ENCODE peak calls at places on chromosome 11, in six cellular contexts. R, T, V, G, H and N are unnamed samples.

GRCh38 chr11:17230867-17231851 is 23.4 kb upstream of the PIK3C2A start:
- DNase-seq in R (no peak), T (peak; percentile 84), V (no peak), G (no peak), H (no peak), N (peak; percentile 80)

GRCh38 chr11:80320765-80321164 is 879.9 kb upstream of the TENM4 start:
- DNase-seq in R (no peak), T (peak; percentile 11), V (no peak), G (peak; percentile 2), H (no peak), N (no peak)

GRCh38 chr11:69559181-69559580 is 77.7 kb downstream of the LINC01488 start:
- DNase-seq in R (no peak), T (no peak), V (no peak), G (no peak), H (no peak), N (no peak)

GRCh38 chr11:105007463-105007862 is 15.5 kb downstream of the CASP5 start:
- DNase-seq in R (no peak), T (no peak), V (no peak), G (no peak), H (no peak), N (no peak)

GRCh38 chr11:46380340-46381045 is 976 bp upstream of the MDK start:
- DNase-seq in R (peak; percentile 24), T (peak; percentile 44), V (no peak), G (peak; percentile 87), H (no peak), N (peak; percentile 91)

GRCh38 chr11:120168108-120168959 is 30.4 kb upstream of the TRIM29 start:
- DNase-seq in R (no peak), T (no peak), V (no peak), G (no peak), H (peak; percentile 37), N (no peak)

GRCh38 chr11:93477684-93478234 is 65.4 kb downstream of the SMCO4 start:
- DNase-seq in R (no peak), T (no peak), V (no peak), G (no peak), H (peak; percentile 11), N (no peak)

GRCh38 chr11:79461144-79461543 is 20.3 kb upstream of the TENM4 start:
- DNase-seq in R (peak; percentile 69), T (peak; percentile 30), V (peak; percentile 58), G (peak; percentile 18), H (peak; percentile 51), N (no peak)

GRCh38 chr11:126162286-126163030 is 49.0 kb downstream of the RPUSD4 start:
- DNase-seq in R (peak; percentile 35), T (no peak), V (no peak), G (no peak), H (peak; percentile 25), N (no peak)

GRCh38 chr11:111911563-111912401 is at the start of gene CRYAB:
- DNase-seq in R (peak; percentile 98), T (no peak), V (peak; percentile 94), G (no peak), H (peak; percentile 82), N (no peak)

GRCh38 chr11:65868907-65869306 is 3.7 kb downstream of the EFEMP2 start:
- DNase-seq in R (no peak), T (no peak), V (no peak), G (no peak), H (no peak), N (no peak)

GRCh38 chr11:88175004-88175706 is at the start of gene RAB38:
- DNase-seq in R (no peak), T (peak; percentile 59), V (no peak), G (peak; percentile 6), H (peak; percentile 21), N (peak; percentile 41)

GRCh38 chr11:79150320-79150719 is 290.5 kb downstream of the TENM4 start:
- DNase-seq in R (no peak), T (no peak), V (no peak), G (no peak), H (no peak), N (no peak)

GRCh38 chr11:80899381-80899780 is 1458.6 kb upstream of the TENM4 start:
- DNase-seq in R (peak; percentile 1), T (peak; percentile 12), V (no peak), G (no peak), H (no peak), N (no peak)

GRCh38 chr11:128859563-128860441 is 7.3 kb downstream of the KCNJ1 start:
- DNase-seq in R (peak; percentile 9), T (peak; percentile 86), V (no peak), G (peak; percentile 46), H (peak; percentile 47), N (peak; percentile 87)

GRCh38 chr11:44120169-44120568 is 24.7 kb downstream of the EXT2 start:
- DNase-seq in R (no peak), T (no peak), V (no peak), G (peak; percentile 18), H (no peak), N (no peak)

GRCh38 chr11:60992842-60993409 is 21.4 kb downstream of the CD6 start:
- DNase-seq in R (no peak), T (no peak), V (no peak), G (no peak), H (no peak), N (no peak)

GRCh38 chr11:48083427-48083826 is 103.1 kb downstream of the PTPRJ start:
- DNase-seq in R (peak; percentile 72), T (no peak), V (no peak), G (no peak), H (peak; percentile 13), N (peak; percentile 20)

GRCh38 chr11:57054782-57055181 is 66.1 kb downstream of the OR5AK2 start:
- DNase-seq in R (no peak), T (no peak), V (no peak), G (peak; percentile 32), H (no peak), N (no peak)

GRCh38 chr11:12529793-12530192 is 144.4 kb upstream of the TEAD1 start:
- DNase-seq in R (peak; percentile 52), T (no peak), V (no peak), G (no peak), H (peak; percentile 50), N (no peak)

GRCh38 chr11:69270929-69271328 is 23.0 kb upstream of the MYEOV start:
- DNase-seq in R (no peak), T (no peak), V (no peak), G (no peak), H (no peak), N (no peak)

GRCh38 chr11:18168372-18168771 is 4.3 kb upstream of the MRGPRX4 start:
- DNase-seq in R (no peak), T (no peak), V (no peak), G (no peak), H (no peak), N (no peak)

GRCh38 chr11:67656278-67656922 is 5.9 kb upstream of the ACY3 start:
- DNase-seq in R (peak; percentile 15), T (peak; percentile 77), V (no peak), G (no peak), H (peak; percentile 7), N (no peak)

GRCh38 chr11:47257518-47258316 is at the start of gene NR1H3:
- DNase-seq in R (peak; percentile 56), T (no peak), V (peak; percentile 40), G (peak; percentile 79), H (peak; percentile 66), N (no peak)

GRCh38 chr11:118373871-118374270 is 14.5 kb downstream of the UBE4A start:
- DNase-seq in R (no peak), T (no peak), V (no peak), G (no peak), H (no peak), N (no peak)

GRCh38 chr11:96520939-96521338 is 131.1 kb downstream of the JRKL start:
- DNase-seq in R (no peak), T (no peak), V (no peak), G (no peak), H (no peak), N (no peak)

GRCh38 chr11:96530473-96530872 is 140.7 kb downstream of the JRKL start:
- DNase-seq in R (no peak), T (peak; percentile 11), V (no peak), G (no peak), H (no peak), N (no peak)

GRCh38 chr11:96524475-96524874 is 134.7 kb downstream of the JRKL start:
- DNase-seq in R (no peak), T (no peak), V (no peak), G (no peak), H (peak; percentile 0), N (no peak)
- TF ChIP-seq CTCF in R (peak; percentile 5), T (no peak), V (peak; percentile 46), G (peak; percentile 32), H (no peak), N (no peak)

DNA sequence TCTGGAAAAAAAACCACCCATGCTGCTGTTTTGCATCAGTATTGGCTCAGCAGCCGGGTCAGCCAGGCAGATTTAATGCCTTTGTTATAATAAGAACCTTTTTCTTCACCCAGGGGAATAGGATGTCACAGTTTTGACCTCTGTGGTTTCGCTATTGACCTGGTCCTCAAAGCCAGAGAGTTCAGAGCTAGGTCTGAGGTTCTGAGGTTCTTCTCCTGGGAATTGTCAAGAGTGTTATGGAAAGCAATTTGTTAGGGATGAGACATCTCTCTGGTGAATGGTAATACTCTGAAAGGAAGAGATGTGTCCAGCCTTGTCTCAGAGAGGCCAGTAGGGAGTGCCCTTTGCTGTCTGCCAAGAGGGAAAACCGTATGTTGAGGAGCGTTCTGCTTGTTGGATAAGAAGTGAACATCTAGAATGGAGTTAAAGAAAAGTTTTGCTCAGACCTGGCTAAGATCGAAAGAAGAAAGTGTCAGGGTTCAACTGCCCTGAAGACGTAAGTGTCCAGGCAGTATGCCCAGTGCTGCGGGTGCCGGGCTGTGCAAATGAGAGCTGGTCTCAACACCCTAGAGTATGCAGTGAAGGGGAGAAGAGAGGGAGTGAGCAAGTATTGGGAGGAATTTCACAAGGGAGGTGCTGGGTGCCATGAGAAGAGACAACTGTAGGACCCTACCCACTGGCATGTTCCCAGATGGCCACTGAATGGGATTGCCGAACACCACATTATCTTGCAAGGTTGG is 150.9 kb upstream of the TTC12 start:
- DNase-seq in R (peak; percentile 47), T (no peak), V (no peak), G (no peak), H (no peak), N (no peak)
- TF ChIP-seq CTCF in R (peak; percentile 37), T (no peak), V (no peak), G (no peak), H (no peak), N (no peak)

DNA sequence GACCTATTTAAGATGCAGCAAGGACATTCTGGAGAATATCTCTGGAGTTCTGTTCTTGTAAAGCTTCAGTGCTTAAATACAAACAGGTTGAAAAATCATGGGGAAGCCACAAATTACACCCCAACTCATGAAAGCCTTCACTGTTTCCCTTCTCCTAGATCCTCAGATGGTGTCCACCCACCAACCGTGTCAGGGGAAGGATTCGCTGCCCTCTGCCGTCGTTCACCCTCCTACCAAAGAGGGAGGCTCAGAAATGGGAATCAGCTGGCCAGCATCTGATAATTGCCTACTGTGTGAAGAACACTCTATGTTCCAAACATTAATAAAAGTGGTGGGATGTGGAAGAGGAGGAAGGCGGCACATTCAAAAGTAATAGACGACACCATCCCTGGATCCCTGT is 7.4 kb upstream of the HEPACAM start:
- DNase-seq in R (no peak), T (no peak), V (no peak), G (no peak), H (no peak), N (no peak)
- TF ChIP-seq CTCF in R (no peak), T (no peak), V (no peak), G (no peak), H (no peak), N (no peak)

DNA sequence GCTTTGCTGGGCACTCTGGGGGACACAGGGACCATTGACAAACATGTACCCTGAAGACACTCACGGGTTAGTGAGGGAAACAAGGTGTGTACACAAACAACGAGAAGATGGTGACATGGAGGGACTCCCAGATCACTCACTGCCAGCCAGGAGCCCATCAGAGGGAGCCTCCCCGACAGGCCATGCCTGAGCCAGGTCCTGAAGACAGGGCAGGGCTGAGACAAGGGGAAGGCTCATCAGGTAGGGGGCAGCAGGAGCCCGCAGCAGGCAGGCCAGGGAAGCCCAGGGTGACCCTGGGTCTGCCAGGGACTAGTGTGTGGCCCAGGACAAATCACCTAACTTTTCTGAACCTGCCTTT is 127.9 kb downstream of the BUD13 start:
- DNase-seq in R (no peak), T (no peak), V (no peak), G (no peak), H (no peak), N (no peak)
- TF ChIP-seq CTCF in R (no peak), T (no peak), V (no peak), G (no peak), H (no peak), N (no peak)